ENCODE peak calls at places on chromosomes 3 and 15, in seven cellular contexts. G is HS-27A; F is activated T-cell treated with anti-CD3 and anti-CD28 coated beads for 24 hours; A is naive thymus-derived CD4-positive, alpha-beta T cell; C is stimulated activated naive CD4-positive, alpha-beta T cell treated with Interleukin-2 at 50 U/mL for 16 hours; D is C1 segment of cervical spinal cord; X is transverse colon. S is an unnamed sample.

GRCh38 chr15:79394231-79394630 is 37.9 kb upstream of the MINAR1 start:
- DNase-seq in G (no peak), F (no peak), A (no peak), C (no peak), D (no peak), X (no peak), S (no peak)

GRCh38 chr3:167575000-167575399 is 78.7 kb downstream of the WDR49 start:
- DNase-seq in G (no peak), F (no peak), A (no peak), C (no peak), D (peak; percentile 7), X (no peak), S (no peak)

GRCh38 chr3:152096280-152096679 is 172.4 kb upstream of the MBNL1 start:
- DNase-seq in G (no peak), F (no peak), A (no peak), C (no peak), D (no peak), X (no peak), S (no peak)

GRCh38 chr3:14622368-14622767 is 29.2 kb upstream of the CCDC174 start:
- DNase-seq in G (no peak), F (no peak), A (no peak), C (no peak), D (no peak), X (no peak), S (no peak)

GRCh38 chr15:91469627-91470567 is 369.8 kb downstream of the SV2B start:
- DNase-seq in G (no peak), F (peak; percentile 42), A (peak; percentile 29), C (peak; percentile 68), D (no peak), X (peak; percentile 19), S (no peak)

GRCh38 chr15:28960979-28961378 is 75.2 kb downstream of the APBA2 start:
- DNase-seq in G (no peak), F (no peak), A (no peak), C (no peak), D (no peak), X (no peak), S (no peak)

GRCh38 chr3:145089337-145089736 is 1071.6 kb downstream of the PLOD2 start:
- DNase-seq in G (no peak), F (no peak), A (no peak), C (no peak), D (no peak), X (no peak), S (no peak)

GRCh38 chr3:39000008-39000450 is 51.7 kb downstream of the SCN11A start:
- DNase-seq in G (peak; percentile 40), F (no peak), A (peak; percentile 21), C (no peak), D (no peak), X (no peak), S (no peak)

GRCh38 chr3:27578032-27578431 is 93.8 kb upstream of the SLC4A7 start:
- DNase-seq in G (no peak), F (no peak), A (no peak), C (no peak), D (no peak), X (no peak), S (no peak)

GRCh38 chr3:156251424-156251823 is 131.0 kb downstream of the KCNAB1 start:
- DNase-seq in G (no peak), F (no peak), A (no peak), C (no peak), D (no peak), X (no peak), S (no peak)

GRCh38 chr3:187833799-187834578 is 88.7 kb upstream of the BCL6 start:
- DNase-seq in G (no peak), F (peak; percentile 20), A (no peak), C (peak; percentile 29), D (no peak), X (no peak), S (no peak)

GRCh38 chr15:90000175-90000923 is 775 bp upstream of the ZNF710 start:
- DNase-seq in G (no peak), F (no peak), A (peak; percentile 16), C (no peak), D (peak; percentile 26), X (peak; percentile 65), S (no peak)

GRCh38 chr15:60442763-60443162 is 36.2 kb downstream of the ICE2 start:
- DNase-seq in G (no peak), F (no peak), A (no peak), C (no peak), D (no peak), X (no peak), S (no peak)

GRCh38 chr3:172467170-172467824 is 19.0 kb upstream of the GHSR start:
- DNase-seq in G (peak; percentile 54), F (no peak), A (no peak), C (no peak), D (no peak), X (no peak), S (no peak)

GRCh38 chr3:30607032-30607833 is 832 bp downstream of the TGFBR2 start:
- DNase-seq in G (no peak), F (no peak), A (peak; percentile 67), C (peak; percentile 69), D (peak; percentile 9), X (peak; percentile 81), S (peak; percentile 69)

GRCh38 chr15:95129589-95129988 is 898.2 kb downstream of the MCTP2 start:
- DNase-seq in G (no peak), F (no peak), A (no peak), C (no peak), D (no peak), X (peak; percentile 9), S (no peak)

GRCh38 chr3:48411606-48412374 is 18.1 kb downstream of the PLXNB1 start:
- DNase-seq in G (no peak), F (no peak), A (no peak), C (no peak), D (no peak), X (no peak), S (no peak)

GRCh38 chr3:31978553-31978952 is 2.5 kb downstream of the OSBPL10 start:
- DNase-seq in G (no peak), F (no peak), A (no peak), C (no peak), D (no peak), X (no peak), S (no peak)

GRCh38 chr3:166510382-166510781 is 673.2 kb upstream of the BCHE start:
- DNase-seq in G (no peak), F (no peak), A (no peak), C (no peak), D (no peak), X (no peak), S (no peak)

GRCh38 chr3:134378818-134379217 is 4.6 kb upstream of the AMOTL2 start:
- DNase-seq in G (no peak), F (no peak), A (no peak), C (no peak), D (no peak), X (no peak), S (no peak)

GRCh38 chr3:31531465-31531991 is 1.2 kb upstream of the STT3B start:
- DNase-seq in G (no peak), F (no peak), A (no peak), C (no peak), D (no peak), X (no peak), S (no peak)

GRCh38 chr15:77988386-77989301 is 88.9 kb downstream of the TBC1D2B start:
- DNase-seq in G (no peak), F (no peak), A (no peak), C (no peak), D (no peak), X (no peak), S (no peak)

GRCh38 chr15:90230071-90230494 is 3.7 kb downstream of the CIB1 start:
- DNase-seq in G (no peak), F (no peak), A (no peak), C (no peak), D (peak; percentile 34), X (peak; percentile 67), S (peak; percentile 43)